ENCODE peak calls at places on chromosomes 6 and 20, in four cellular contexts. Z is HepG2, L is K562, E is WTC11. B is an unnamed sample.

GRCh38 chr6:5730586-5731263 is 276.0 kb downstream of the NRN1 start:
- DNase-seq in Z (no peak), E (no peak), L (no peak), B (no peak)

GRCh38 chr20:9015984-9016324 is 52.9 kb upstream of the PLCB4 start:
- DNase-seq in L (no peak), Z (no peak), E (peak), B (no peak)

GRCh38 chr6:128507337-128508310 is 12.8 kb downstream of the PTPRK start:
- DNase-seq in E (no peak), Z (peak), L (no peak), B (no peak)

GRCh38 chr6:166595949-166596348 is 9.5 kb upstream of the RAMACL start:
- DNase-seq in L (no peak), Z (no peak), E (no peak), B (no peak)

GRCh38 chr6:4920914-4921410 is 82.9 kb downstream of the RPP40 start:
- DNase-seq in L (no peak), Z (no peak), E (no peak), B (no peak)

GRCh38 chr20:47620808-47621805 is 119.4 kb downstream of the NCOA3 start:
- DNase-seq in L (peak), E (no peak), Z (peak), B (peak)

GRCh38 chr20:58238490-58238889 is 10.0 kb upstream of the ANKRD60 start:
- DNase-seq in L (no peak), E (no peak), Z (no peak), B (no peak)

GRCh38 chr6:109002100-109002697 is 92.4 kb downstream of the SESN1 start:
- DNase-seq in Z (no peak), L (no peak), E (no peak), B (no peak)

GRCh38 chr20:24694727-24695528 is 225.5 kb downstream of the SYNDIG1 start:
- DNase-seq in L (no peak), Z (no peak), E (no peak), B (no peak)

GRCh38 chr20:19260412-19261090 is 48.1 kb downstream of the SLC24A3 start:
- DNase-seq in E (no peak), Z (no peak), L (no peak), B (no peak)

GRCh38 chr6:10463491-10464481 is 48.9 kb upstream of the TFAP2A start:
- DNase-seq in E (no peak), Z (no peak), L (peak), B (no peak)

GRCh38 chr20:54103762-54104600 is 33.6 kb upstream of the BCAS1 start:
- DNase-seq in L (no peak), E (no peak), Z (peak), B (no peak)

GRCh38 chr6:151330130-151330715 is 61.1 kb downstream of the ZBTB2 start:
- DNase-seq in L (no peak), Z (no peak), E (no peak), B (no peak)

GRCh38 chr6:7273709-7274108 is 39.3 kb downstream of the SSR1 start:
- DNase-seq in Z (no peak), E (no peak), L (no peak), B (no peak)

GRCh38 chr20:47629907-47630306 is 128.2 kb downstream of the NCOA3 start:
- DNase-seq in E (no peak), L (no peak), Z (no peak), B (no peak)

GRCh38 chr6:146444195-146444594 is 99.4 kb upstream of the RAB32 start:
- DNase-seq in Z (no peak), E (no peak), L (peak), B (no peak)

GRCh38 chr20:32457476-32457986 is 99.4 kb downstream of the ASXL1 start:
- DNase-seq in E (peak), Z (no peak), L (no peak), B (no peak)

DNA sequence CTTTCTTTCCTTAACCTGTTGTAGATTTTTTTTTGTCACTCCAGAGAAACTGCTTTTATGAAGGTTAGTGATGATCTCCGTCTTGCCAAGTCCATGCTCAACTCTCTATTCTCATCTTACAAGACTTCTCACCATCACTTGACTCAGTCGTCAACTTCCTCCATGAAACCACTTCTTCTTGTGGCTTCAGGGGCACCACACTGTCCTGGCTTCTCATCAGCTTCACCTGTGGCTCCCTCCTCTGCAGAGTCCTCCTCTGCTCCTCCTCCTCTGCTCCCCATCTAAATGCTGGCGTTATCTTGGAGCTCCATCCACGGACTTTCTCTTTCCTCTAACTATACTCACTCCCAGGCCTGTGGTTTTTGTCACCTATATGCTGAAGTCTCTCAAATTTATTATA is 187.5 kb downstream of the BACH2 start:
- DNase-seq in L (no peak), Z (no peak), E (no peak), B (no peak)
- TF ChIP-seq CREM in L (no peak), Z (no peak), E (no peak), B (no peak)

GRCh38 chr6:11855743-11856142 is 77.1 kb upstream of the ADTRP start:
- DNase-seq in L (peak), E (no peak), Z (no peak), B (no peak)
- TF ChIP-seq CREM in L (no peak), E (no peak), Z (no peak), B (no peak)

GRCh38 chr6:139801571-139802321 is 427.3 kb upstream of the CITED2 start:
- DNase-seq in Z (no peak), L (peak), E (no peak), B (no peak)
- TF ChIP-seq CREM in Z (no peak), L (no peak), E (no peak), B (no peak)

GRCh38 chr6:37323568-37323967 is 30.2 kb upstream of the RNF8 start:
- DNase-seq in Z (no peak), L (no peak), E (no peak), B (no peak)
- TF ChIP-seq CREM in Z (no peak), L (no peak), E (no peak), B (no peak)

GRCh38 chr6:137264308-137265075 is 45.3 kb upstream of the IFNGR1 start:
- DNase-seq in Z (no peak), L (no peak), E (no peak), B (no peak)
- TF ChIP-seq CREM in Z (no peak), L (no peak), E (no peak), B (no peak)

GRCh38 chr6:87745966-87746721 is 44.1 kb upstream of the AKIRIN2 start:
- DNase-seq in L (no peak), E (no peak), Z (no peak), B (no peak)

GRCh38 chr6:87738673-87739225 is 36.7 kb upstream of the AKIRIN2 start:
- DNase-seq in E (no peak), L (no peak), Z (no peak), B (no peak)

GRCh38 chr6:87741001-87741650 is 39.1 kb upstream of the AKIRIN2 start:
- DNase-seq in L (no peak), E (no peak), Z (no peak), B (no peak)

GRCh38 chr6:87743454-87743853 is 41.4 kb upstream of the AKIRIN2 start:
- DNase-seq in E (no peak), L (no peak), Z (no peak), B (no peak)

GRCh38 chr6:87742106-87742505 is 40.1 kb upstream of the AKIRIN2 start:
- DNase-seq in Z (no peak), E (no peak), L (no peak), B (no peak)
- TF ChIP-seq CREM in Z (no peak), E (no peak), L (no peak), B (peak)

DNA sequence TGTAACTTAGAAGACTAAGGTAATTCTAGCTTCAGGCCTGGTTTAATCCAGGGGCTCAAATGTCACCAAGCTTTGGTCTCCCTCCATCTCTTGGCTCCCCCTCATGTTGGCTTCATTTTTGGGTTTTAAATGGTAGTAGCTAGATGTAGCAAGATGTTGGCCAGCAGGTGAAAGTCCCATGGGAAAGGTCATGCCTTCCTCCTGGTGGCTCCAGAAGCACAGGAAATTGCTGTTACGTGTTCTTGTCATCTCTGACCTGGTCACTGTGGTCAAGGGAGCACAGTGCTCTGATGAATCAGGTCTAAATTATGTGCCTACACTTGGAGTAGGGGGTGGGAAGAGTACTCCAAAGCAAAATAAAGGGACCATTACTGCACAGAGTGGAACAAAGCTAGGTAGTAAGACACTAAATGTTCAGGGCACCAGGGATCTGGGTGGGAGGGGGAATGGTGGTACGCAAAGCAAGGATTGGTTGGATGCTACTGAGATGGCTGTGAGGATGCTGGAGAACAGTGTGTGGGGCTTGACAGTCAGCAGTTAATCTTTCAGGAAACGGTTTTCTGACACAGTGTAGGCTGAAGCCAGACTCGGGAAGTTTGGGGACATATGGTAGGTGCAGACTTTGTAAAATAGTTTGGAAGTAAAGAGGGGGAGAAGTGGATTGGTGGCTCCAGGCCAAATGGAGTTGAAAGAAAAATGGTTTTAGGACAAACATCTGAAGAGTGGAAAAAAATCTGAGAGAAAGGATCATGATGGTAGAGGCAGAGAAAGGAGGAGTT is 30.1 kb downstream of the CDS2 start:
- DNase-seq in E (no peak), Z (peak), L (no peak), B (no peak)
- TF ChIP-seq CREM in E (no peak), Z (no peak), L (no peak), B (no peak)

B was measured in GM12878.